ENCODE peak calls at places on chromosomes 12 and 14, in four cellular contexts. X, I, K and E are unnamed samples.

GRCh38 chr12:6091786-6092566 is 32.5 kb downstream of the VWF start:
- DNase-seq in X (no peak), I (no peak), K (no peak), E (no peak)

GRCh38 chr12:119624971-119625370 is 31.4 kb downstream of the TMEM233 start:
- DNase-seq in X (peak), I (peak), K (no peak), E (peak)

GRCh38 chr14:96989293-96989692 is 192.1 kb downstream of the VRK1 start:
- DNase-seq in X (no peak), I (no peak), K (no peak), E (no peak)

GRCh38 chr14:59483360-59483759 is 848 bp downstream of the L3HYPDH start:
- DNase-seq in X (peak), I (no peak), K (peak), E (peak)

GRCh38 chr12:11673666-11674464 is 24.4 kb downstream of the ETV6 start:
- DNase-seq in X (no peak), I (no peak), K (no peak), E (no peak)

GRCh38 chr12:73629893-73630872 is 907.5 kb upstream of the ATXN7L3B start:
- DNase-seq in X (no peak), I (no peak), K (no peak), E (no peak)

GRCh38 chr14:52998376-52999010 is 47.6 kb upstream of the FERMT2 start:
- DNase-seq in X (peak), I (no peak), K (no peak), E (peak)

GRCh38 chr12:499837-500458 is 40.2 kb downstream of the B4GALNT3 start:
- DNase-seq in X (no peak), I (no peak), K (no peak), E (peak)

GRCh38 chr12:75478395-75478794 is 2.2 kb upstream of the GLIPR1 start:
- DNase-seq in X (peak), I (peak), K (no peak), E (peak)

GRCh38 chr12:131617596-131618302 is 93.1 kb upstream of the SFSWAP start:
- DNase-seq in X (no peak), I (no peak), K (no peak), E (no peak)

GRCh38 chr12:107622005-107622404 is 63.6 kb upstream of the PWP1 start:
- DNase-seq in X (peak), I (no peak), K (peak), E (peak)

GRCh38 chr12:94954029-94954685 is 49.3 kb downstream of the NDUFA12 start:
- DNase-seq in X (peak), I (peak), K (peak), E (peak)

GRCh38 chr12:31035226-31035625 is 38.4 kb upstream of the DDX11 start:
- DNase-seq in X (no peak), I (no peak), K (no peak), E (no peak)

GRCh38 chr12:130929363-130929762 is 24.3 kb upstream of the ADGRD1 start:
- DNase-seq in X (no peak), I (no peak), K (no peak), E (no peak)

GRCh38 chr14:72513994-72514659 is 379.8 kb downstream of the DPF3 start:
- DNase-seq in X (peak), I (peak), K (peak), E (peak)

GRCh38 chr14:31582286-31582691 is 21.1 kb downstream of the NUBPL start:
- DNase-seq in X (peak), I (no peak), K (no peak), E (peak)

GRCh38 chr14:99537399-99537798 is 56.2 kb downstream of the CCNK start:
- DNase-seq in X (peak), I (peak), K (peak), E (peak)

GRCh38 chr14:105205718-105206208 is 24.7 kb upstream of the NUDT14 start:
- DNase-seq in X (no peak), I (no peak), K (peak), E (no peak)

GRCh38 chr12:69437073-69437472 is 33.1 kb upstream of the FRS2 start:
- DNase-seq in X (no peak), I (no peak), K (no peak), E (no peak)

GRCh38 chr12:74719447-74719846 is 181.8 kb downstream of the ATXN7L3B start:
- DNase-seq in X (no peak), I (no peak), K (no peak), E (no peak)

GRCh38 chr12:69442894-69443293 is 27.3 kb upstream of the FRS2 start:
- DNase-seq in X (peak), I (peak), K (no peak), E (peak)

GRCh38 chr12:3580071-3580749 is 89.2 kb downstream of the PRMT8 start:
- DNase-seq in X (no peak), I (no peak), K (no peak), E (no peak)

GRCh38 chr12:53806689-53807088 is 54.9 kb upstream of the CISTR start:
- DNase-seq in X (peak), I (peak), K (no peak), E (peak)

GRCh38 chr12:132277374-132277801 is 52.0 kb downstream of the GALNT9 start:
- DNase-seq in X (no peak), I (no peak), K (no peak), E (no peak)

GRCh38 chr14:91227183-91227628 is 17.3 kb downstream of the GPR68 start:
- DNase-seq in X (no peak), I (no peak), K (no peak), E (no peak)

GRCh38 chr12:11885261-11886038 is 185.3 kb upstream of the BCL2L14 start:
- DNase-seq in X (peak), I (peak), K (peak), E (peak)

GRCh38 chr12:76266797-76267196 is 81.4 kb downstream of the BBS10 start:
- DNase-seq in X (peak), I (peak), K (peak), E (peak)

GRCh38 chr14:90060965-90061848 is 587 bp upstream of the KCNK13 start:
- DNase-seq in X (no peak), I (no peak), K (no peak), E (no peak)

GRCh38 chr12:78470354-78471195 is 394.0 kb upstream of the SYT1 start:
- DNase-seq in X (peak), I (peak), K (peak), E (peak)

GRCh38 chr12:85057370-85057963 is 21.3 kb downstream of the LRRIQ1 start:
- DNase-seq in X (peak), I (peak), K (peak), E (peak)

GRCh38 chr12:31117203-31118011 is 43.7 kb downstream of the DDX11 start:
- DNase-seq in X (peak), I (peak), K (peak), E (no peak)

GRCh38 chr12:90859591-90859990 is 95.4 kb downstream of the CCER1 start:
- DNase-seq in X (no peak), I (no peak), K (no peak), E (no peak)
- TF ChIP-seq CTCF in X (no peak), I (no peak), K (no peak), E (no peak)

DNA sequence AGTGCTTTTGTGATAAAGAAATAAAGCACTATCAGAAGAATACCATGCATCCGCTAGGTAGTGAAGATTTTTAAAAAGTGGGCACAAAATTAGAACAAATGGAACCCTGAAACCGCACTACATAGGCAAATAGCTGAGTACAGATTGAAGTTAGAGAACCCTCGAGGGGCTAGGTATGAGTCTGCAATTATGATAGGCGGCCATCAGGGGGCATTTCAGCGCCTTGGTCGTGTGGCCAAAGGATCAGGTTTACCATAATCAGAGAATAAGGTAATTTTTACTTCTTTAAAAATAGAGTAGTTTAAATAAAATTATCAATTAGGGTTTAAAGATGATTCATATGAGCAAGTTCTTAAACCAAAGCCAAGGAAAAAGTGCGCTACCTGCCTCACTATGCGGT is 129.8 kb downstream of the TMX1 start:
- DNase-seq in X (no peak), I (no peak), K (peak), E (no peak)
- TF ChIP-seq CTCF in X (peak), I (peak), K (peak), E (no peak)

GRCh38 chr12:48197967-48198618 is 5.0 kb downstream of the OR10AD1 start:
- DNase-seq in X (peak), I (peak), K (peak), E (peak)
- TF ChIP-seq CTCF in X (peak), I (no peak), K (no peak), E (no peak)

GRCh38 chr14:86646688-86647687 is 1117.0 kb downstream of the FLRT2 start:
- DNase-seq in X (peak), I (peak), K (peak), E (peak)
- TF ChIP-seq CTCF in X (peak), I (peak), K (no peak), E (peak)

GRCh38 chr14:21924479-21924878 is 250.9 kb upstream of the OR4E1 start:
- DNase-seq in X (no peak), I (no peak), K (no peak), E (no peak)
- TF ChIP-seq CTCF in X (no peak), I (no peak), K (no peak), E (no peak)

DNA sequence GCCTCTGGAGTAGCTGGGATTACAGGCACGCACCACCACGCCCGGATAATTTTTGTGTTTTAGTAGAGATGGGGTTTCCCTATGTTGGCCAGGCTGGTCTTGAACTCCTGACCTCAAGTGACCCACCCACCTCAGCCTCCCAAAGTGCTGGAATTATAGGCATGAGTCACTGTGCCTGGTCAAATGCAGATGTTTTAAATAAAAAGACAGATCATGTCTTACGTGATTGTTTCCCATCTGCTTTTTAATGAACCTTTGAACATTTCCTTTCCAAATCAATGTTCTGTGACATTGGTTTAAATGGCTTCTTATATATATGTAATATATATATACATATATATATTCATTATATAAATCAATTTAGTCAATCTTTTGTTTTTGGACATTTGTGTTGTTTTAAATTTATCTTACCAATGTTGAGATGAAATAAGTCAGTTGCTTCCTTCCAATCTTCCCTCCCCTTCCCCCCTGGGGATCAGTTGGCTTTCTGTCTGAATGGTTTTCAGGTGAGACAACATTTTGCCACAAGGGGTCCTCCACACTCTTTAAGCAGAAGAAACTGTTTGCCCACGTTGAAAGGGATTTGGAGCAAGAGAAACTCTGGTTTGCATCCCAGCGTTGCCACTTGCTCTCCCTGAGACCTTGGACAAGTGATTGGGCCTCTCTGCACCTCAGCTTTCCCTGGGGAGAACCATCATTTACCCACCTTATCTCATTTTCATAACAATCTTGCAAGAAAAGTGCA is 47.6 kb upstream of the RBM19 start:
- DNase-seq in X (peak), I (peak), K (peak), E (peak)
- TF ChIP-seq CTCF in X (peak), I (peak), K (peak), E (peak)

DNA sequence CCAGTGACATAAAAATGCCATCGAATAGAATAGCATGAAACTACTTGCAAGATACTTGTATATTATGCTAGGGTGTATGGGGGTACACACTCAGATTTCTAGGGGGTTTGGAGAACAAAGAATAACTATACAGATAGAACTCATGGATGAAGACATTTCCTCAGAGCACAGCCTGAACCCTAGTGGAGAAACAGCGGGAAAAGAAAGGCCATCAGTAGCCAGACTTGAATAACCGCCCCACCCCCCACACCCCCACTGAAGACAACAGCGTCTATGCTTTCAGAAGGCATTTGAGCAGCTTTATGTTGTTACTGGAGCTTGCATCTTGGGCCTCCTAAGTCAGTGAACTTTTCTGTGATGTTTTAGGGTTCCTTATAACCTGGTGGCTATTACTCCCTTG is 425.9 kb downstream of the NPAS3 start:
- DNase-seq in X (no peak), I (no peak), K (no peak), E (no peak)
- TF ChIP-seq CTCF in X (no peak), I (no peak), K (no peak), E (no peak)

DNA sequence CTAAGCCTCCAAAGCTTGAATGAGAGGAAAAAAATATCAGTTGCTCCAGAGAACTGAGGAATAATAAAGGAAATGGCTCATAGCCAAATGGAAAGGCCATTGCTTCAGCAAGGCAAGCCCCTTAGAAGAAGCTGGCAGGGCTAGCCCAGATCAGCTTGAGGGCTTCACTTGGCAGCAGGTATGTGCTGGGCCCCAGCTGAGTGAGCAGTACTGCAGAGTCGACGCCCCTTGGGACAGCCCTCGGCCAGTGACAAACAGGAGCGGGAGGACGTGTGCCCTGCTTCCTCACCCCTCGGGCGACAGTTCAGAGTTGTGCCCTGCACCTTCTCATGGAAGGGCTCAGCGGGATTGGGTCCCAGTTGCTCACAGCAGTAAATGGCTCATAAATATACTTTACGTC is 1031.2 kb upstream of the TMEM132C start:
- DNase-seq in X (no peak), I (no peak), K (no peak), E (no peak)
- TF ChIP-seq CTCF in X (no peak), I (no peak), K (no peak), E (no peak)

DNA sequence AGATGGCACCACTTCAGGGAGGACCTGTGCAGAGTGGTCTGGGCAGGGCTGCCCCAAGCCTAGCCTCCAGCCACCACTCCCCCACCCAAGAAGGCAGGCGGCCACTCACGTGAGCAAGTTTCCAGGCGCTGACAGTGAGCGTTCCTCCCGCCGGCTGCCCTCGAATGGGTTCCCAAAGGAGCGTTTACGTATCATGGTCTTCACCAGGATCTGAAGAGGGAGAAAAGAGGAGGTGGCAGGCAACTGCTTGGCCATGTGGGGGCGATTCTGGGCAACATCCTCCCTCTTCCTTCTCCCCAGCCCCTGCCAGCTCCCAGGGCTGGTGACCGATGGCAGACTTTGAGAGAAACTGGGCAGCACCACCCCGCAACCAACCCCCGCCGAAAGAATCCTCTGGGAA is 35.1 kb downstream of the P2RX4 start:
- DNase-seq in X (no peak), I (no peak), K (no peak), E (no peak)
- TF ChIP-seq CTCF in X (no peak), I (no peak), K (no peak), E (no peak)

DNA sequence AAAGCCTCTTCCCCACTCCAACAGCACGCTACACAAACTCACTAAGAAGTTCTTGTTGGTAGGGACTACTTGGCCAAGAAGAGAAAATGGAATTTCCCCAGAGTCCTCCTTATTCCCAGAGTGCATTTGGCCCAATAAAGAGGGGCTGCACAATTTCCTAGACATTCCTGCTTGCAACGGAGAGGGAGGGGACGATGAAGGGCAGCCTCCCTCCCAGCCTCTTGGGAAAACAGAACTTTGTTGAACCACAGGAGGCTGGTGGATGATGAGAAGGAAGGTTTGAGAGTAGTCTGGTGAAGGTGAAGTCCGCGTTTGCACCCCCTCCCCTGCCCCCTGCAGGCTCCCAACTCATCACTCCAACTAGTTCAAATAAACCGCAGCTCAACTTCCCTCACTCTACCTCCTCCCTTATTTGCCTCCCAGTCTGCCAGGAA is 19.1 kb upstream of the TBX3 start:
- DNase-seq in X (no peak), I (no peak), K (no peak), E (no peak)
- TF ChIP-seq CTCF in X (no peak), I (no peak), K (no peak), E (no peak)